ENCODE peak calls at places on chromosomes 13 and 19, in eight cellular contexts. L is Caco-2, R is iPS DF 6.9, V is psoas muscle, M is uterus, I is upper lobe of right lung, J is heart left ventricle, D is HAP-1. O is an unnamed sample. For H3K27me3, the result is how much of the 10 kb centered on the place peaks cover.

GRCh38 chr19:4801085-4801619 is 9.6 kb downstream of the FEM1A start:
- DNase-seq in L (no peak), R (no peak), V (no peak), M (no peak), I (no peak), J (no peak), D (no peak), O (no peak)

GRCh38 chr19:44657211-44657921 is 13.7 kb downstream of the PVR start:
- DNase-seq in L (peak), R (no peak), V (peak), M (peak), I (peak), J (peak), D (peak), O (peak)

GRCh38 chr13:39144941-39145533 is 106.8 kb downstream of the NHLRC3 start:
- DNase-seq in L (peak), R (peak), V (peak), M (peak), I (no peak), J (peak), D (peak), O (peak)

GRCh38 chr19:9934132-9934950 is 2.0 kb downstream of the OLFM2 start:
- DNase-seq in L (peak), R (peak), V (peak), M (peak), I (peak), J (peak), D (peak), O (no peak)

GRCh38 chr13:97695684-97696083 is 257.8 kb upstream of the IPO5 start:
- DNase-seq in L (no peak), R (no peak), V (no peak), M (no peak), I (no peak), J (no peak), D (no peak), O (no peak)

GRCh38 chr13:108176685-108177274 is 38.6 kb downstream of the LIG4 start:
- DNase-seq in L (no peak), R (peak), V (no peak), M (no peak), I (no peak), J (no peak), D (no peak), O (peak)

GRCh38 chr19:46035986-46036744 is 4.6 kb downstream of the IGFL4 start:
- DNase-seq in L (no peak), R (no peak), V (no peak), M (no peak), I (no peak), J (no peak), D (no peak), O (no peak)

GRCh38 chr19:19170053-19170945 is at the start of gene MEF2B:
- DNase-seq in L (peak), R (peak), V (peak), M (peak), I (peak), J (peak), D (no peak), O (peak)

GRCh38 chr19:42284066-42284501 is 15.0 kb downstream of the CIC start:
- DNase-seq in L (peak), R (no peak), V (peak), M (peak), I (peak), J (peak), D (peak), O (no peak)

GRCh38 chr13:25136872-25137623 is 35.0 kb downstream of the AMER2 start:
- DNase-seq in L (no peak), R (no peak), V (no peak), M (no peak), I (no peak), J (no peak), D (no peak), O (no peak)

DNA sequence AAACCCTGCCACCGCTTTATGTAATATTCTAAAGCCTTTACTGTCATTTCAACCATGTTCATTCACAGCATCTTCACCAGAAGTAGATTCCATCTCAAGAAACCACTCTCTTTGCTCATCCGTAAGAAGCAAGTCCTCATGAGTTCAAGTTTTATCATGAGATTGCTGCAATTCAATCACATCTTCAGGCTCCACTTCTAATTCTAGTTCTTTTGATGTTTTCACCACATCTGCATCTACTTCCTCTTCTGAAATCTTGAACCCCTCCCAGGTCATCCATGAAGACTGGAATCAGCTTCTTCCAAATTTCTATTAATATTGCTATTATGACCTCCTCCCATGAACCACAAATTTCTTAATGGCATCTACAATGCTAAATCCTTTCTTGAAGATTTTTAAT is 83.9 kb downstream of the FOXO1 start:
- DNase-seq in L (no peak), R (no peak), V (no peak), M (no peak), I (no peak), J (no peak), D (no peak), O (no peak)
- H3K4me3 ChIP-seq in L (no peak), R (no peak), V (no peak), M (no peak), I (no peak), J (no peak), D (no peak), O (no peak)

GRCh38 chr19:29526730-29527499 is 1.1 kb downstream of the VSTM2B start:
- DNase-seq in L (no peak), R (no peak), V (peak), M (no peak), I (peak), J (no peak), D (no peak), O (no peak)

GRCh38 chr19:29529646-29530548 is 4.1 kb downstream of the VSTM2B start:
- DNase-seq in L (no peak), R (no peak), V (no peak), M (no peak), I (peak), J (no peak), D (no peak), O (no peak)

GRCh38 chr19:29528946-29529645 is 3.3 kb downstream of the VSTM2B start:
- DNase-seq in L (no peak), R (no peak), V (peak), M (no peak), I (peak), J (no peak), D (no peak), O (no peak)

GRCh38 chr19:29527500-29528328 is 1.9 kb downstream of the VSTM2B start:
- DNase-seq in L (no peak), R (no peak), V (peak), M (no peak), I (peak), J (no peak), D (no peak), O (no peak)

GRCh38 chr19:29528350-29528945 is 2.7 kb downstream of the VSTM2B start:
- DNase-seq in L (no peak), R (no peak), V (peak), M (peak), I (peak), J (peak), D (peak), O (peak)
- H3K27me3 ChIP-seq in L (under half), R (half or more), V (half or more), M (under half), I (half or more), J (half or more), D (under half), O (under half)

GRCh38 chr19:54420068-54420382 is 4.8 kb downstream of the TTYH1 start:
- DNase-seq in L (no peak), R (no peak), V (no peak), M (no peak), I (no peak), J (no peak), D (no peak), O (no peak)

GRCh38 chr19:54418930-54419800 is 3.9 kb downstream of the TTYH1 start:
- DNase-seq in L (no peak), R (no peak), V (no peak), M (no peak), I (no peak), J (no peak), D (no peak), O (no peak)

GRCh38 chr19:54416695-54417491 is 1.6 kb downstream of the TTYH1 start:
- DNase-seq in L (no peak), R (no peak), V (no peak), M (no peak), I (no peak), J (no peak), D (no peak), O (no peak)

GRCh38 chr19:54415901-54416621 is 797 bp downstream of the TTYH1 start:
- DNase-seq in L (no peak), R (no peak), V (no peak), M (no peak), I (no peak), J (no peak), D (no peak), O (no peak)

DNA sequence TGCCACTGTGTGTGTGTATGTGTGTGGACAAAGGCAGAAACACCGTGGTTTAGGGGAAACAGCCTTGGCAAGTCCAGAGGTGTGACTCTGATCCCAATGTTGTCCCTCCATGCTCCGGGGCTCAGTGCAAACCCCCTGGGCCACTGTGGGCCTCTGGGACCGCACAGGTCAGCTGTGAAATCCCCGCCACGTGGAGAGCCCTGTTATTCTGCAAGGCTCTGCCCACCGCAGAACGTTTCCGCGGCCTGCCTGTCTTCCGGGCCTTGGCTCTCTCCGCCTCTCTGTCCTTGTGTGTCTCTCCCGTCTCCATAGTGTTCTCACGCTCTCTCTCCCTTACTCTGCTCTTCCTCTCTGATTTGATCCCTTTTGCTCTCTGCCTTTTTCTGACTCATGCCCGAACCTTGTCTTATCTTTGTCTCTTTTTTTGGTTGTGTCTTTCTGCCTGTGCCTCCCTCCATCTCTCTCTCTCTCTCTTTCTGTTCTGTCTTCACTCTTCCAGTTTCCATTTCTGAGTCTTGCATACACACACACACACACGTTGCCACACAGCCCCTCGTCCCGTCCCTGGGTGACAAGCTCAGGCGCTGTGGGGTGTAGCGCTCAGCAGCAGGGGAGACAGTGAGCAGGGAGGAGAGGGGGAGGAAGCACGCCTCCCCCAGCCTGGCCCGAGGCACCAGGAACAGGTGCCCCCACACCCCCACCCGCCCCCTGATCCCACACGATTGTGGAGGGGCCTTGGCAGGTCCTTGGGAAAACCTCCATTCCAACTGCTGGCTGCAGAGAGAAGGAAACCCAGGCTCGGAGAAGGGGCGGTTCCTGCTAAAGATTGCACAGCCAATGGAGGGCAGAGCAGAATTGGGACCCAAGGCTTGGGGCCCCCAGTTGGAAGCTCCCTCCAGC is 3.0 kb downstream of the TTYH1 start:
- DNase-seq in L (no peak), R (no peak), V (no peak), M (no peak), I (no peak), J (no peak), D (no peak), O (no peak)
- H3K4me3 ChIP-seq in L (no peak), R (no peak), V (no peak), M (no peak), I (no peak), J (no peak), D (no peak), O (no peak)

GRCh38 chr19:35100588-35101533 is 14.8 kb upstream of the FXYD3 start:
- DNase-seq in L (no peak), R (no peak), V (no peak), M (no peak), I (no peak), J (no peak), D (no peak), O (no peak)
- H3K27me3 ChIP-seq in L (under half), R (under half), V (under half), M (under half), I (under half), J (under half), D (under half), O (under half)

DNA sequence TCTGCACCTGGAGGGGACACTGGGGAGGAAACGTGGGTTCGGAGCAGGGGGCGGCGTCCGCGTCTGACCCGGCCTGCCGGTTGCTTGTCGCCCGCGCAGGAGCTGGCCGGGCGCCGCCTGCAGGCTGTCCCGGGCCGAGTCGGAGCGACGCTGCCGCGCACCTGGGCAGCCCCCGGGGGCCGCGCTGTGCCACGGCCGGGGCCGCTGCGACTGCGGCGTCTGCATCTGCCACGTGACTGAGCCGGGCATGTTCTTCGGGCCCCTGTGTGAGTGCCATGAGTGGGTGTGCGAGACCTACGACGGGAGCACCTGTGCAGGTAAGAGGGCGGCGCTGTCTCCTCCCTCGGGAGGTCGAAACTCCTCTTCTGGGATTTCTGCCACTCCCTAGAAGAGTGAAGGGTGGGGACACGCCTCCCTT is 1.3 kb downstream of the ITGBL1 start:
- DNase-seq in L (no peak), R (no peak), V (no peak), M (no peak), I (peak), J (no peak), D (no peak), O (no peak)
- H3K4me3 ChIP-seq in L (no peak), R (peak), V (peak), M (peak), I (peak), J (peak), D (no peak), O (peak)

DNA sequence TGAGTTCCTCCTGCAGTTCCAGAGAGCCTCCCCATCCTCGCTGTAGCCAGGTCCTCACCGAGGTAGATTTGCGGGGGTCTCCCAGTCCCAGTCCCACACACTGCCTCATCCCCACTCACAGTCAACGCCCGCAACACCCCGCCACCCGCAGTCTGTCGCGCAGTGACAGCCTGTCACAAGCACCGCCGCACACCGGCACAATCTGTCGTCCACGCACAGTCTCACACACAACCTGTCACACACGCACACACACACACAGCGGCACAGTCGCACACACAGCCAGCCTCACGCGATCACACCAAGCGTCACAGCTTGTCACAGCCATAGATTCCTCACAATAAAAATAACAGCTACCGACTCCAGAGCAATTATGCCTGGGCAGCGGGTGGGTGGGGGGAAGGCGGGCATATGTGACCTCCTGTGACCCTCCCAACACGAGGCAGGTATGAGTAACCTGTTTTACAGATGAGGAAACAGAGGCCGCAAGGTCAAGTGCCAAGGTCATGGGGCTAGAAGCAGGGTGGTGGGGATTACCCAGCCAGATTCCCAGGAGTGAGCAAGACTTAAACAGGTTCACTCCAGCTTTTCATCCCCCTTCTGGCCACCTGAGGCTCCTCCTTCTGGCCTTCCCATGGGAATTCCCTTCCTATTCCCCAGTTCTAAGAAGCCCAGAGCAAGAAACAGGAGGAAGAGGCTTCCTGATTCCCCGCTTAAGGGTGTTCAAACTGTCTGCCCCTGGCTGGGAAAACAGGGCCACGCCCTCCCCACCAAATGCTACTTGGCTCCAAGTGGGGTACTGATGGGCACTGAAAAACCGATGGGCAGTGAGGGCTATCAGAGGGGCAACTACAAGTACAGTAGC is 13.9 kb downstream of the NFIX start:
- DNase-seq in L (no peak), R (no peak), V (no peak), M (no peak), I (no peak), J (no peak), D (no peak), O (no peak)
- H3K27me3 ChIP-seq in L (under half), R (half or more), V (under half), M (under half), I (under half), J (under half), D (under half), O (half or more)

DNA sequence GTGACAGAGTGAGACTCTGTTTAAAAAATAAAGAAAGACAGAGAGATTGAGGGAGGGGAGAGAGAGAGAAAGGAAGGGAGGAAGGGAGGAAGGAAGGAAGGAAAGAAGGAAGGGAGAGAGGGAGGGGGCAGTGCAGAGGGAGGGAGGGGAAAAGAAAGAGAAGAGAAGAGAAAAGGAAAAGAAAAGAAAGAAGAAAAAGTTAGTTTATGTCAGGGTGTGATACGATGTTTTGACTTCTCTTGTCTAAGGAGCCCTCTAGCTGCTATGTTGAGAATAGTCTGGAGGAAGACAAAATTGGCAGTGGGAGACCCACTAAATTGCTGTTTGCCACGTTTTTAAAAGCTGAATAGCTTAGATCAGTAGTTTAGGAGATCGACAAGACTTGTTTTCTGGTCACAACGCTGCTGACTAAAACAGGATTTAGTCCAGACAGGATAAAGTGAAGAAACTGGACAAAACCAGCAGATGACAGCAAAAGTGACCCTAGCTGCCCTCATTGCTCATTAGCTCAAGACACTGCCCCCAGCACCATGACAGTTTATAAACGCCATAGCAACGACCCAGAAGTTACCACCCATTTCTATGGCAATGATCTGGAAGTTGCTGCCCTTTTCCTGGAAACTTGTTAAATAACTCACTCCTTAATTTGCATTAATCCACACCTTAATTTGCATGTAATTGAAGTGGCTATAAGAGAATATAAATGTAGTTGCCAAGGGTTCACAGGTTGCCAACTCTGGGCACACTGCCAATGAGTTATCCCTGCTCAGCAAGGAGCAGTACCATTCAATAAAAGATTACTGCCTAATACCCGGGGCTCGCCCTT is 11.1 kb downstream of the TEX101 start:
- DNase-seq in L (no peak), R (no peak), V (no peak), M (no peak), I (no peak), J (no peak), D (peak), O (no peak)
- H3K4me3 ChIP-seq in L (no peak), R (no peak), V (no peak), M (no peak), I (no peak), J (no peak), D (no peak), O (no peak)

O was measured in NT2/D1.